ENCODE peak calls at places on chromosomes 16 and 17, in five cellular contexts. J, D, T, G and H are unnamed samples.

GRCh38 chr17:4230142-4230541 is 33.6 kb downstream of the ANKFY1 start:
- DNase-seq in T (no peak), D (peak; percentile 97), G (peak; percentile 72), J (peak; percentile 34), H (no peak)

GRCh38 chr16:85445779-85446222 is 167.3 kb upstream of the GSE1 start:
- DNase-seq in J (peak; percentile 65), T (no peak), D (no peak), G (no peak), H (peak; percentile 85)

GRCh38 chr17:51585514-51586104 is 325.3 kb downstream of the UTP18 start:
- DNase-seq in J (peak; percentile 49), G (no peak), D (no peak), T (no peak), H (peak; percentile 26)

GRCh38 chr17:64343071-64343774 is 47.4 kb downstream of the PECAM1 start:
- DNase-seq in T (no peak), D (no peak), J (no peak), G (no peak), H (no peak)

GRCh38 chr16:48895142-48895541 is 285.2 kb upstream of the N4BP1 start:
- DNase-seq in G (no peak), T (no peak), J (no peak), D (no peak), H (no peak)

GRCh38 chr16:890716-891352 is 80.0 kb downstream of the LMF1 start:
- DNase-seq in D (no peak), J (no peak), G (no peak), T (no peak), H (no peak)

GRCh38 chr17:5610956-5611355 is 26.6 kb upstream of the NLRP1 start:
- DNase-seq in J (no peak), T (no peak), G (peak; percentile 19), D (no peak), H (no peak)

GRCh38 chr16:65446441-65446840 is 324.6 kb upstream of the CDH11 start:
- DNase-seq in T (no peak), D (no peak), G (no peak), J (no peak), H (no peak)

GRCh38 chr16:87723224-87723619 is 42.6 kb downstream of the KLHDC4 start:
- DNase-seq in D (peak; percentile 85), J (peak; percentile 97), G (peak; percentile 66), T (peak; percentile 97), H (peak; percentile 48)

GRCh38 chr16:87602005-87602790 is at the start of gene JPH3:
- DNase-seq in G (no peak), J (no peak), D (no peak), T (no peak), H (no peak)

GRCh38 chr17:69326302-69327059 is 452 bp downstream of the ABCA5 start:
- DNase-seq in D (no peak), T (no peak), G (no peak), J (no peak), H (peak; percentile 25)

GRCh38 chr16:68131813-68132706 is 46.9 kb downstream of the NFATC3 start:
- DNase-seq in J (no peak), T (no peak), G (no peak), D (no peak), H (no peak)

GRCh38 chr16:82695806-82696205 is 69.0 kb downstream of the CDH13 start:
- DNase-seq in G (no peak), D (no peak), J (no peak), T (no peak), H (no peak)

GRCh38 chr16:68353366-68353765 is 42.5 kb downstream of the PRMT7 start:
- DNase-seq in T (no peak), D (no peak), G (no peak), J (no peak), H (no peak)

GRCh38 chr16:2828876-2829430 is 1.1 kb upstream of the ZG16B start:
- DNase-seq in T (no peak), D (no peak), G (no peak), J (no peak), H (no peak)

GRCh38 chr17:78748730-78749317 is 33.2 kb downstream of the CYTH1 start:
- DNase-seq in G (peak; percentile 69), J (no peak), D (no peak), T (peak; percentile 53), H (peak; percentile 62)

GRCh38 chr16:22370038-22370541 is 4.3 kb downstream of the CDR2 start:
- DNase-seq in G (no peak), T (no peak), D (no peak), J (no peak), H (no peak)

GRCh38 chr17:15171433-15172047 is 93.6 kb downstream of the PMP22 start:
- DNase-seq in J (peak; percentile 62), G (peak; percentile 63), D (peak; percentile 54), T (peak; percentile 56), H (peak; percentile 57)

GRCh38 chr16:54801445-54801844 is 129.2 kb upstream of the IRX5 start:
- DNase-seq in D (no peak), J (no peak), T (no peak), G (no peak), H (no peak)

GRCh38 chr17:81518785-81519283 is 6.2 kb upstream of the ACTG1 start:
- DNase-seq in J (peak; percentile 73), D (no peak), G (no peak), T (peak; percentile 63), H (peak; percentile 70)

GRCh38 chr16:77788196-77789084 is at the start of gene VAT1L:
- DNase-seq in J (peak; percentile 32), G (no peak), T (no peak), D (no peak), H (no peak)

GRCh38 chr17:80667462-80668277 is 123.0 kb downstream of the RPTOR start:
- DNase-seq in T (no peak), J (no peak), G (no peak), D (no peak), H (no peak)

GRCh38 chr16:2035431-2036199 is 8.9 kb downstream of the NHERF2 start:
- DNase-seq in T (no peak), G (peak; percentile 64), D (peak; percentile 39), J (peak; percentile 54), H (peak; percentile 85)

GRCh38 chr17:52064791-52065211 is 93.7 kb downstream of the CA10 start:
- DNase-seq in T (no peak), J (no peak), D (peak; percentile 5), G (no peak), H (no peak)

GRCh38 chr17:61837175-61838051 is 25.9 kb downstream of the BRIP1 start:
- DNase-seq in T (peak; percentile 76), J (peak; percentile 49), G (peak; percentile 46), D (peak; percentile 23), H (peak; percentile 65)

GRCh38 chr17:70447588-70447987 is 278.3 kb downstream of the KCNJ2 start:
- DNase-seq in J (no peak), G (no peak), T (no peak), D (no peak), H (no peak)

GRCh38 chr17:4834621-4835020 is 1.5 kb downstream of the MINK1 start:
- DNase-seq in J (no peak), D (no peak), T (peak; percentile 11), G (no peak), H (no peak)

GRCh38 chr17:44768505-44769142 is 9.8 kb downstream of the ADAM11 start:
- DNase-seq in T (no peak), G (no peak), D (no peak), J (no peak), H (no peak)

GRCh38 chr17:44416558-44417289 is 27.3 kb upstream of the ITGA2B start:
- DNase-seq in G (no peak), D (no peak), T (no peak), J (no peak), H (no peak)

DNA sequence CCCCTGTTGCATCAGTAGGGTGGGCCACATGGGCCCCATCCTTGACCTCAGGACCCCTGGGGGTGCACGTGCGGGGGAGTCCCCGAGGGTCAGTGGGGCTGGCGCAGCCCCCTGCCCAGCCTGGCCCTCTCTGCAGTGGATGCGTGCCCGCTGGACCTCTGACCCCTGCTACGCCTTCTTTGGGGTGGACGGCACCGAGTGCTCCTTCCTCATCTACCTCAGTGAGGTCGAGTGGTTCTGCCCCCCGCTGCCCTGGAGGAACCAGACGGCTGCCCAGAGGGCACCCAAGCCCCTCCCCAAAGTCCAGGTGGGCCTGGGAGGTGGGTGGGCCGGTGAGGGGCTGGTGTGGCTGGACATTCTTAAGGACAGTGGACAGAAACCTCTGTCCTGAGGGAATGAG is 35.9 kb downstream of the MGAT5B start:
- DNase-seq in D (no peak), J (no peak), G (no peak), T (no peak), H (no peak)
- H3K4me3 ChIP-seq in D (no peak overlapping the region), J (no peak overlapping the region), G (no peak overlapping the region), T (no peak overlapping the region), H (no peak overlapping the region)

GRCh38 chr17:76382803-76383644 is 1.4 kb upstream of the SPHK1 start:
- DNase-seq in G (no peak), T (no peak), J (peak; percentile 54), D (peak; percentile 52), H (peak; percentile 50)
- H3K4me3 ChIP-seq in G (peak overlapping the region; percentile 60), T (peak overlapping the region; percentile 64), J (peak overlapping the region; percentile 62), D (peak overlapping the region; percentile 71), H (peak overlapping the region; percentile 60)

GRCh38 chr16:69386596-69386995 is 789 bp upstream of the TERF2 start:
- DNase-seq in T (no peak), D (no peak), J (no peak), G (no peak), H (no peak)
- H3K4me3 ChIP-seq in T (peak overlapping the region; percentile 97), D (no peak overlapping the region), J (no peak overlapping the region), G (no peak overlapping the region), H (peak overlapping the region; percentile 81)

GRCh38 chr17:8004899-8005298 is 2.5 kb downstream of the GUCY2D start:
- DNase-seq in D (no peak), J (no peak), T (no peak), G (no peak), H (no peak)

GRCh38 chr17:8005357-8005756 is 2.9 kb downstream of the GUCY2D start:
- DNase-seq in J (no peak), D (no peak), T (no peak), G (no peak), H (no peak)

GRCh38 chr17:8003594-8004181 is 1.3 kb downstream of the GUCY2D start:
- DNase-seq in D (no peak), T (no peak), J (no peak), G (no peak), H (no peak)

GRCh38 chr17:8001976-8002645 is at the start of gene GUCY2D:
- DNase-seq in D (no peak), J (no peak), T (no peak), G (no peak), H (no peak)

DNA sequence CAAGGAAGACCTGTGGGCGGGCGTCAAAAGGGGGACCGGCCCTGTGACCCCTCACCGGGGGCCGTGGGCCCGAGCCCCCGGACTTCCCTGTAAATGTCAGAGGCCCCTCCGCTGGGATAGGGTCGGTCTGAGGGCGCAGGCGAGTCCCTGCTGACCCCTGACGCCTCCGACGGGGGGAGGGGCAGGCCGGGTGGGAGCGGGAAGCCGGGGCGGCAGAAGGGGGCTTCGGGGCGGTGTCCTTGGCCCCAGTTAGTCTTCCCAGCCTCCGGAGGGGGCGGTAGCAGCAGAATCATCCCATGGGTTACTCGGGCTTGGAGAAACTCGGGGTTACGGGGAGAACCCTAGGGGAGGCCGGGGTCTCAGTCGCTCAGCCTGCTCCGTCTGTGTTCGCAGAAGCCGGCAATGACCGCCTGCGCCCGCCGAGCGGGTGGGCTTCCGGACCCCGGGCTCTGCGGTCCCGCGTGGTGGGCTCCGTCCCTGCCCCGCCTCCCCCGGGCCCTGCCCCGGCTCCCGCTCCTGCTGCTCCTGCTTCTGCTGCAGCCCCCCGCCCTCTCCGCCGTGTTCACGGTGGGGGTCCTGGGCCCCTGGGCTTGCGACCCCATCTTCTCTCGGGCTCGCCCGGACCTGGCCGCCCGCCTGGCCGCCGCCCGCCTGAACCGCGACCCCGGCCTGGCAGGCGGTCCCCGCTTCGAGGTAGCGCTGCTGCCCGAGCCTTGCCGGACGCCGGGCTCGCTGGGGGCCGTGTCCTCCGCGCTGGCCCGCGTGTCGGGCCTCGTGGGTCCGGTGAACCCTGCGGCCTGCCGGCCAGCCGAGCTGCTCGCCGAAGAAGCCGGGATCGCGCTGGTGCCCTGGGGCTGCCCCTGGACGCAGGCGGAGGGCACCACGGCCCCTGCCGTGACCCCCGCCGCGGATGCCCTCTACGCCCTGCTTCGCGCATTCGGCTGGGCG is 505 bp downstream of the GUCY2D start:
- DNase-seq in T (no peak), J (no peak), D (no peak), G (no peak), H (no peak)
- H3K4me3 ChIP-seq in T (no peak overlapping the region), J (no peak overlapping the region), D (no peak overlapping the region), G (peak overlapping the region; percentile 12), H (peak overlapping the region; percentile 24)